ENCODE peak calls at places on chromosomes 3 and 15, in six cellular contexts. I, H, W, F, R and S are unnamed samples.

GRCh38 chr3:12196684-12197083 is 38.0 kb upstream of the TIMP4 start:
- DNase-seq in I (no peak), R (no peak), F (no peak), H (no peak), W (no peak), S (peak; percentile 48)

GRCh38 chr3:54954019-54954418 is 26.2 kb upstream of the LRTM1 start:
- DNase-seq in R (peak; percentile 20), H (peak; percentile 53), W (no peak), F (peak; percentile 88), I (peak; percentile 38), S (peak; percentile 57)

GRCh38 chr3:32257042-32257441 is 18.6 kb downstream of the CMTM8 start:
- DNase-seq in F (no peak), R (no peak), H (peak; percentile 44), I (no peak), W (no peak), S (no peak)

GRCh38 chr3:41600616-41601015 is 361.3 kb downstream of the ULK4 start:
- DNase-seq in I (no peak), H (no peak), F (peak; percentile 9), W (no peak), R (no peak), S (no peak)

GRCh38 chr15:39133201-39133600 is 447.7 kb upstream of the THBS1 start:
- DNase-seq in H (peak; percentile 46), F (peak; percentile 90), R (no peak), I (no peak), W (no peak), S (peak; percentile 31)

GRCh38 chr3:76554717-76555116 is 485.2 kb upstream of the ROBO2 start:
- DNase-seq in W (no peak), F (peak; percentile 53), I (no peak), H (no peak), R (no peak), S (no peak)

GRCh38 chr15:57385923-57386390 is 9.7 kb downstream of the CGNL1 start:
- DNase-seq in R (no peak), I (peak; percentile 89), H (no peak), F (no peak), W (no peak), S (no peak)

GRCh38 chr3:46853441-46854410 is 9.5 kb downstream of the MYL3 start:
- DNase-seq in H (no peak), I (no peak), R (no peak), W (no peak), F (no peak), S (no peak)

GRCh38 chr15:34266751-34267150 is 41.9 kb downstream of the EMC4 start:
- DNase-seq in I (no peak), H (peak; percentile 56), W (no peak), F (no peak), R (no peak), S (no peak)

GRCh38 chr3:46460051-46460450 is 4.7 kb downstream of the LTF start:
- DNase-seq in H (peak; percentile 53), F (no peak), W (no peak), R (no peak), I (no peak), S (no peak)

GRCh38 chr15:29889545-29890329 is 67.5 kb upstream of the TJP1 start:
- DNase-seq in I (peak; percentile 55), F (peak; percentile 39), W (no peak), R (no peak), H (peak; percentile 8), S (no peak)

GRCh38 chr3:124203292-124203691 is 211.4 kb upstream of the ROPN1 start:
- DNase-seq in F (no peak), W (no peak), I (no peak), H (no peak), R (peak; percentile 7), S (no peak)

GRCh38 chr3:48684480-48685143 is 1.1 kb downstream of the NCKIPSD start:
- DNase-seq in H (no peak), I (peak; percentile 32), R (no peak), F (peak; percentile 55), W (peak; percentile 19), S (no peak)

GRCh38 chr3:51933471-51934138 is 8.1 kb downstream of the RRP9 start:
- DNase-seq in R (no peak), H (no peak), W (no peak), F (no peak), I (no peak), S (no peak)

GRCh38 chr3:13282986-13283876 is 136.9 kb downstream of the NUP210 start:
- DNase-seq in I (peak; percentile 87), R (peak; percentile 70), F (peak; percentile 40), W (peak; percentile 64), H (peak; percentile 63), S (peak; percentile 29)
- TF ChIP-seq EZH2 in I (no peak), R (peak; percentile 12), F (peak; percentile 94), W (no peak), H (no peak), S (no peak)

GRCh38 chr3:72182206-72182605 is 397.3 kb upstream of the PROK2 start:
- DNase-seq in F (peak; percentile 9), R (no peak), I (no peak), H (no peak), W (no peak), S (no peak)
- H3F3A ChIP-seq in F (peaks cover 16% of the 10 kb centered on the region), R (no peaks in the 10 kb centered on the region), I (no peaks in the 10 kb centered on the region), H (no peaks in the 10 kb centered on the region), W (no peaks in the 10 kb centered on the region), S (no peaks in the 10 kb centered on the region)

GRCh38 chr3:71754610-71755253 is 1.1 kb downstream of the GPR27 start:
- DNase-seq in H (no peak), I (peak; percentile 47), R (peak; percentile 11), W (no peak), F (no peak), S (no peak)
- TF ChIP-seq EZH2 in H (no peak), I (no peak), R (no peak), W (no peak), F (no peak), S (no peak)

DNA sequence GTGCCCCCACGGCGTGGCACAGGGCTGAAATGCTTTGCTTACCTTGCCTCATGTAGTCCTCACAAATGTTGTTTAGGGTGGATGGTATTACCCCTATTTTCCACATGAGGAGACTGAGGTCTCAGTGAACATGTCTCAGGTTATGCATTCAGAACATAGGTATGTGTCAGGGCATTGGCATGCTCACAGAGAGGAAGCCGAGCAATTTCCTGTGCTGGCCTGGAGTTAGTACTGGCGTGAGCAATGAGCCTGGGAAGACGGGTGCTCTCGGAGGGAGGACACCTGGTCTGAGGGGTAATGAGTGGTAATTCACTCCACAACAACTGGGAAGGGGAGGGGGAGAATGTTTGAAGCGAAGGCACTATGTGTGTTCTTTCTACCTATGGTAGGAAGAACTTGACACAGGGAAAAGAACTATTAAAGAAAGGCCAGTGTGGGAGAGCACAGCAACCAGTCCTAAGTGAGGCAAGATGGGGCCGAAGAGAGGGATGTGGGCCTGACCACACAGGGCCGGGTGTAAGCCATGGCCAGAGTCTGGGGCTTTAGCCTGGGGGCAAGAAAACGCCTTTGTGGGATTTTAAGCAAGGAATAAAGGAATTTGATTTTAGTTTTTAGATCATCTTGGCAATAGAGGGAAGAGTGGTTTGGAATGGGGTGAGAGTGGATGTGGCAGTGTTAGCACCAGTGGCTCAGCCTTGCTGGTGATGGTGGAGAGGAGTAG is 4.9 kb upstream of the FAM131A start:
- DNase-seq in W (no peak), F (peak; percentile 95), I (no peak), R (no peak), H (peak; percentile 94), S (peak; percentile 69)
- H3F3A ChIP-seq in W (peaks cover 53% of the 10 kb centered on the region), F (peaks cover 90% of the 10 kb centered on the region), I (peaks cover 61% of the 10 kb centered on the region), R (peaks cover 49% of the 10 kb centered on the region), H (peaks cover 28% of the 10 kb centered on the region), S (peaks cover 96% of the 10 kb centered on the region)

GRCh38 chr3:158094917-158095301 is 11.3 kb downstream of the SHOX2 start:
- DNase-seq in I (no peak), F (no peak), R (peak; percentile 47), W (no peak), H (no peak), S (no peak)
- TF ChIP-seq EZH2 in I (peak; percentile 94), F (no peak), R (peak; percentile 88), W (no peak), H (no peak), S (no peak)

DNA sequence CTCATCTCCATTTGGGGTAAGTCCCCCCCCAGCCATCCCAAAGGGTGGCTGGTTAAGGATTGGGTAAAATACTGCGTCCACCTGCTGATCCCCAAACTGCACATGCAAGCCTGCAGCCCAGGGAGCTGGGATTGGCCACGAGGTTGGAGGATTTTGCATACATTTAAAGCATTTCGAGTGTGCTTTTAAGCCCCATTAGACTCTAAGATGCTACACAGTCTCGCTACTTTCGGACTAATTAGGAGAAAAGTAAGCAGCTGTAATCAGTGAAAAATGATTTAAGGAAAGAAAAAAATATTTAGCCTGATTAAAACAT is 23.9 kb downstream of the SLC6A6 start:
- DNase-seq in R (no peak), F (no peak), I (no peak), H (no peak), W (no peak), S (no peak)
- H3F3A ChIP-seq in R (no peaks in the 10 kb centered on the region), F (peaks cover under 1% of the 10 kb centered on the region), I (peaks cover 3% of the 10 kb centered on the region), H (no peaks in the 10 kb centered on the region), W (peaks cover 9% of the 10 kb centered on the region), S (peaks cover 84% of the 10 kb centered on the region)

GRCh38 chr3:184230081-184230602 is 757 bp downstream of the VWA5B2 start:
- DNase-seq in W (no peak), R (peak; percentile 44), I (peak; percentile 44), F (peak; percentile 20), H (no peak), S (no peak)

GRCh38 chr3:184227481-184227935 is 1.9 kb upstream of the VWA5B2 start:
- DNase-seq in W (peak; percentile 49), F (peak; percentile 51), I (peak; percentile 72), H (peak; percentile 54), R (peak; percentile 62), S (peak; percentile 48)

GRCh38 chr3:184228376-184229137 is 828 bp upstream of the VWA5B2 start:
- DNase-seq in F (no peak), I (no peak), R (peak; percentile 14), H (no peak), W (no peak), S (no peak)

GRCh38 chr3:184230603-184231528 is 1.5 kb downstream of the VWA5B2 start:
- DNase-seq in R (peak; percentile 52), W (no peak), I (peak; percentile 65), H (peak; percentile 62), F (peak; percentile 23), S (no peak)

DNA sequence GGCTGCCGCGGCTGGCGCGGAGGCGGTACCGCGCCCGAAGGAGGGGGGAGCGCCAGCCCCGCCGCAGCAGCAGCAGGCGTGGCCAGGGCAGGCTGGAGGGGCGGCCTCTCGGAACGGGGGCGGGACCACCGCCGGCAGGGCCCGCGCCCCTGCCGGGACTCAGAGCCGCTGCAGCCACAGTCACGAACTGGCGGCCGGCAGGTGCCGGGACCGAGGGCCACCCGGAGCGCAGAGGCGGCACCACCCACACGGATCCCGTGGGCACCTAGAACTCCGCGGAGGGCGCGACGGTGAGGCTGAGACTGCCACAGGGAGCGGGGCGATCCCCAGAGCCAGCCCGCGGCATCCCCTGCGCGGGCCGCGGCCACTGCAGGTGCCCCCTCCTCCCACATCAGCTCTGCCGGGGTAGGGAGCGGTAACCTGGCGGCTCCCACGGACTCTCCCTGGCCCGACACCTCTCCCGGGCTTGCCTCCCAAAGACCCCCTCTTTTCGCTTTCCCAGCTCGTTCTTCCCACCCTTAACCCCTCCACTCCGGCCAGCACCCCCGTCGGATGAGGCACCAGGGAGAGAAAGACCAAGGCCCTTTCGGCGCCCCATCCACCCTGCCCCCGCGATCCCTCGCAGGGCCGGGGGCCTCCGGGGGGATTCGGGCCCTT is at the start of gene VWA5B2:
- DNase-seq in H (peak; percentile 80), R (peak; percentile 94), I (peak; percentile 83), W (peak; percentile 89), F (peak; percentile 70), S (peak; percentile 87)
- TF ChIP-seq EZH2 in H (no peak), R (no peak), I (peak; percentile 85), W (no peak), F (peak; percentile 95), S (peak; percentile 100)